ENCODE peak calls at places on chromosomes 11 and 22, in five cellular contexts. E, S, O, C and L are unnamed samples.

GRCh38 chr22:39932918-39933649 is 27.1 kb upstream of the TMA7B start:
- DNase-seq in S (peak), E (no peak), O (peak), C (peak), L (no peak)

GRCh38 chr22:36641902-36642640 is 61.5 kb downstream of the CACNG2 start:
- DNase-seq in E (peak), C (no peak), O (no peak), S (peak), L (no peak)

GRCh38 chr11:38254849-38255248 is 1656.8 kb upstream of the RAG2 start:
- DNase-seq in O (no peak), C (no peak), S (no peak), E (no peak), L (no peak)

GRCh38 chr11:33753304-33753703 is 17.1 kb upstream of the CD59 start:
- DNase-seq in E (no peak), S (no peak), O (no peak), C (no peak), L (no peak)

GRCh38 chr11:134800826-134801225 is 388.8 kb upstream of the B3GAT1 start:
- DNase-seq in O (no peak), E (no peak), S (no peak), C (no peak), L (no peak)

GRCh38 chr11:32510039-32510438 is 73.6 kb upstream of the EIF3M start:
- DNase-seq in E (no peak), S (no peak), C (no peak), O (no peak), L (no peak)

GRCh38 chr11:9460322-9461067 is at the start of gene ZNF143:
- DNase-seq in C (peak), O (peak), S (peak), E (peak), L (peak)

GRCh38 chr11:28836285-28837081 is 728.3 kb downstream of the METTL15 start:
- DNase-seq in E (peak), C (no peak), S (no peak), O (no peak), L (no peak)

GRCh38 chr11:18792827-18793226 is 1.2 kb upstream of the PTPN5 start:
- DNase-seq in S (no peak), O (no peak), E (no peak), C (no peak), L (no peak)

GRCh38 chr11:316031-316701 is 2.3 kb downstream of the IFITM1 start:
- DNase-seq in C (no peak), S (peak), O (no peak), E (no peak), L (no peak)

GRCh38 chr11:102325088-102325487 is 7.8 kb downstream of the BIRC3 start:
- DNase-seq in S (no peak), E (no peak), C (no peak), O (no peak), L (no peak)

GRCh38 chr22:23509571-23510302 is 70.4 kb downstream of the IGLL1 start:
- DNase-seq in E (no peak), O (no peak), C (no peak), S (no peak), L (no peak)

GRCh38 chr11:93444671-93445073 is 98.5 kb downstream of the SMCO4 start:
- DNase-seq in O (no peak), C (no peak), S (peak), E (no peak), L (no peak)

GRCh38 chr22:48616656-48617055 is 1211.0 kb downstream of the BRD1 start:
- DNase-seq in O (no peak), E (no peak), S (no peak), C (no peak), L (no peak)

GRCh38 chr11:10519630-10520029 is 21.4 kb downstream of the RNF141 start:
- DNase-seq in E (no peak), C (no peak), O (no peak), S (no peak), L (no peak)

GRCh38 chr11:78370406-78371172 is 47.0 kb downstream of the GAB2 start:
- DNase-seq in O (no peak), E (no peak), S (no peak), C (no peak), L (no peak)

GRCh38 chr11:113701491-113701890 is 4.6 kb downstream of the TMPRSS5 start:
- DNase-seq in O (no peak), C (no peak), S (no peak), E (no peak), L (no peak)

GRCh38 chr22:17969732-17970131 is 54.6 kb downstream of the MICAL3 start:
- DNase-seq in S (no peak), O (no peak), C (no peak), E (peak), L (no peak)

GRCh38 chr11:5618807-5619206 is 6.0 kb upstream of the TRIM34 start:
- DNase-seq in C (no peak), E (peak), O (no peak), S (no peak), L (no peak)

GRCh38 chr11:115617767-115618166 is 113.6 kb upstream of the CADM1 start:
- DNase-seq in E (no peak), O (no peak), S (no peak), C (no peak), L (no peak)

GRCh38 chr11:3095712-3096361 is 38.6 kb upstream of the CARS1 start:
- DNase-seq in C (no peak), S (no peak), O (no peak), E (peak), L (no peak)

GRCh38 chr11:11584446-11584810 is 37.4 kb downstream of the GALNT18 start:
- DNase-seq in C (no peak), E (peak), O (no peak), S (no peak), L (no peak)

GRCh38 chr22:36319595-36320497 is 66.9 kb downstream of the APOL1 start:
- DNase-seq in O (no peak), S (no peak), C (no peak), E (no peak), L (no peak)

GRCh38 chr11:102446606-102447005 is 6.0 kb downstream of the TMEM123 start:
- DNase-seq in O (no peak), C (no peak), E (peak), S (no peak), L (no peak)

GRCh38 chr11:95154514-95154913 is 64.9 kb downstream of the ENDOD1 start:
- DNase-seq in S (peak), E (no peak), O (peak), C (peak), L (peak)

GRCh38 chr11:65224939-65225283 is 36.9 kb upstream of the POLA2 start:
- DNase-seq in O (no peak), C (no peak), S (peak), E (no peak), L (no peak)

GRCh38 chr11:95364324-95365295 is 133.6 kb upstream of the SESN3 start:
- DNase-seq in E (no peak), C (no peak), S (peak), O (no peak), L (no peak)